ENCODE peak calls at places on chromosomes 7 and 10, in five cellular contexts. One of them, this sample, is unnamed.

GRCh38 chr10:8639601-8640000 is 585.1 kb downstream of the GATA3 start:
- DNase-seq in activated CD4-positive, CD25-positive, alpha-beta regulatory T cell: no peak
- DNase-seq in glomerular endothelial cell: no peak
- DNase-seq in AG09319: no peak
- DNase-seq in activated naive CD4-positive, alpha-beta T cell treated with anti-CD3 and anti-CD28 coated beads, Interleukin-2, amount 10 ng/mL, durations not matched to agents 7 days and 5 days: no peak
- DNase-seq in this sample: no peak

GRCh38 chr10:78162867-78163266 is 129.2 kb downstream of the RPS24 start:
- DNase-seq in activated CD4-positive, CD25-positive, alpha-beta regulatory T cell: no peak
- DNase-seq in glomerular endothelial cell: no peak
- DNase-seq in AG09319: no peak
- DNase-seq in activated naive CD4-positive, alpha-beta T cell treated with anti-CD3 and anti-CD28 coated beads, Interleukin-2, amount 10 ng/mL, durations not matched to agents 7 days and 5 days: no peak
- DNase-seq in this sample: no peak

GRCh38 chr7:30775992-30776391 is 4.8 kb downstream of the MINDY4 start:
- DNase-seq in activated CD4-positive, CD25-positive, alpha-beta regulatory T cell: no peak
- DNase-seq in glomerular endothelial cell: no peak
- DNase-seq in AG09319: no peak
- DNase-seq in activated naive CD4-positive, alpha-beta T cell treated with anti-CD3 and anti-CD28 coated beads, Interleukin-2, amount 10 ng/mL, durations not matched to agents 7 days and 5 days: no peak
- DNase-seq in this sample: no peak

GRCh38 chr10:108598320-108598695 is 1325.0 kb downstream of the XPNPEP1 start:
- DNase-seq in activated CD4-positive, CD25-positive, alpha-beta regulatory T cell: no peak
- DNase-seq in glomerular endothelial cell: no peak
- DNase-seq in AG09319: no peak
- DNase-seq in activated naive CD4-positive, alpha-beta T cell treated with anti-CD3 and anti-CD28 coated beads, Interleukin-2, amount 10 ng/mL, durations not matched to agents 7 days and 5 days: no peak
- DNase-seq in this sample: no peak

GRCh38 chr10:2936816-2937215 is 130.5 kb upstream of the PFKP start:
- DNase-seq in activated CD4-positive, CD25-positive, alpha-beta regulatory T cell: no peak
- DNase-seq in glomerular endothelial cell: no peak
- DNase-seq in AG09319: no peak
- DNase-seq in activated naive CD4-positive, alpha-beta T cell treated with anti-CD3 and anti-CD28 coated beads, Interleukin-2, amount 10 ng/mL, durations not matched to agents 7 days and 5 days: no peak
- DNase-seq in this sample: no peak

GRCh38 chr7:100069991-100070390 is 11.5 kb downstream of the ZNF3 start:
- DNase-seq in activated CD4-positive, CD25-positive, alpha-beta regulatory T cell: no peak
- DNase-seq in glomerular endothelial cell: no peak
- DNase-seq in AG09319: no peak
- DNase-seq in activated naive CD4-positive, alpha-beta T cell treated with anti-CD3 and anti-CD28 coated beads, Interleukin-2, amount 10 ng/mL, durations not matched to agents 7 days and 5 days: no peak
- DNase-seq in this sample: no peak

GRCh38 chr7:5501465-5501864 is 77.8 kb upstream of the TNRC18 start:
- DNase-seq in activated CD4-positive, CD25-positive, alpha-beta regulatory T cell: no peak
- DNase-seq in glomerular endothelial cell: no peak
- DNase-seq in AG09319: no peak
- DNase-seq in activated naive CD4-positive, alpha-beta T cell treated with anti-CD3 and anti-CD28 coated beads, Interleukin-2, amount 10 ng/mL, durations not matched to agents 7 days and 5 days: no peak
- DNase-seq in this sample: no peak

GRCh38 chr10:90805211-90805610 is 52.6 kb downstream of the HTR7 start:
- DNase-seq in activated CD4-positive, CD25-positive, alpha-beta regulatory T cell: no peak
- DNase-seq in glomerular endothelial cell: no peak
- DNase-seq in AG09319: no peak
- DNase-seq in activated naive CD4-positive, alpha-beta T cell treated with anti-CD3 and anti-CD28 coated beads, Interleukin-2, amount 10 ng/mL, durations not matched to agents 7 days and 5 days: no peak
- DNase-seq in this sample: no peak

GRCh38 chr7:79620291-79620690 is 166.8 kb upstream of the MAGI2 start:
- DNase-seq in activated CD4-positive, CD25-positive, alpha-beta regulatory T cell: no peak
- DNase-seq in glomerular endothelial cell: peak
- DNase-seq in AG09319: no peak
- DNase-seq in activated naive CD4-positive, alpha-beta T cell treated with anti-CD3 and anti-CD28 coated beads, Interleukin-2, amount 10 ng/mL, durations not matched to agents 7 days and 5 days: no peak
- DNase-seq in this sample: no peak

GRCh38 chr10:30238836-30239235 is 110.2 kb downstream of the MTPAP start:
- DNase-seq in activated CD4-positive, CD25-positive, alpha-beta regulatory T cell: no peak
- DNase-seq in glomerular endothelial cell: no peak
- DNase-seq in AG09319: no peak
- DNase-seq in activated naive CD4-positive, alpha-beta T cell treated with anti-CD3 and anti-CD28 coated beads, Interleukin-2, amount 10 ng/mL, durations not matched to agents 7 days and 5 days: no peak
- DNase-seq in this sample: no peak

GRCh38 chr10:98260350-98260749 is 7.6 kb downstream of the LOXL4 start:
- DNase-seq in activated CD4-positive, CD25-positive, alpha-beta regulatory T cell: no peak
- DNase-seq in glomerular endothelial cell: no peak
- DNase-seq in AG09319: no peak
- DNase-seq in activated naive CD4-positive, alpha-beta T cell treated with anti-CD3 and anti-CD28 coated beads, Interleukin-2, amount 10 ng/mL, durations not matched to agents 7 days and 5 days: no peak
- DNase-seq in this sample: no peak

GRCh38 chr10:3173173-3173878 is 744 bp upstream of the PITRM1 start:
- DNase-seq in activated CD4-positive, CD25-positive, alpha-beta regulatory T cell: peak
- DNase-seq in glomerular endothelial cell: no peak
- DNase-seq in AG09319: no peak
- DNase-seq in activated naive CD4-positive, alpha-beta T cell treated with anti-CD3 and anti-CD28 coated beads, Interleukin-2, amount 10 ng/mL, durations not matched to agents 7 days and 5 days: no peak
- DNase-seq in this sample: no peak

GRCh38 chr10:62172465-62172864 is 96.2 kb downstream of the RTKN2 start:
- DNase-seq in activated CD4-positive, CD25-positive, alpha-beta regulatory T cell: no peak
- DNase-seq in glomerular endothelial cell: no peak
- DNase-seq in AG09319: no peak
- DNase-seq in activated naive CD4-positive, alpha-beta T cell treated with anti-CD3 and anti-CD28 coated beads, Interleukin-2, amount 10 ng/mL, durations not matched to agents 7 days and 5 days: no peak
- DNase-seq in this sample: no peak

GRCh38 chr10:67262675-67263074 is 336.8 kb downstream of the LRRTM3 start:
- DNase-seq in activated CD4-positive, CD25-positive, alpha-beta regulatory T cell: no peak
- DNase-seq in glomerular endothelial cell: no peak
- DNase-seq in AG09319: no peak
- DNase-seq in activated naive CD4-positive, alpha-beta T cell treated with anti-CD3 and anti-CD28 coated beads, Interleukin-2, amount 10 ng/mL, durations not matched to agents 7 days and 5 days: no peak
- DNase-seq in this sample: no peak

GRCh38 chr7:519974-520458 is 370 bp upstream of the PDGFA start:
- DNase-seq in activated CD4-positive, CD25-positive, alpha-beta regulatory T cell: no peak
- DNase-seq in glomerular endothelial cell: no peak
- DNase-seq in AG09319: no peak
- DNase-seq in activated naive CD4-positive, alpha-beta T cell treated with anti-CD3 and anti-CD28 coated beads, Interleukin-2, amount 10 ng/mL, durations not matched to agents 7 days and 5 days: peak
- DNase-seq in this sample: no peak

GRCh38 chr10:58219875-58220274 is 47.8 kb downstream of the IPMK start:
- DNase-seq in activated CD4-positive, CD25-positive, alpha-beta regulatory T cell: no peak
- DNase-seq in glomerular endothelial cell: no peak
- DNase-seq in AG09319: no peak
- DNase-seq in activated naive CD4-positive, alpha-beta T cell treated with anti-CD3 and anti-CD28 coated beads, Interleukin-2, amount 10 ng/mL, durations not matched to agents 7 days and 5 days: no peak
- DNase-seq in this sample: no peak

GRCh38 chr7:144869072-144869471 is 33.2 kb upstream of the TPK1 start:
- DNase-seq in activated CD4-positive, CD25-positive, alpha-beta regulatory T cell: no peak
- DNase-seq in glomerular endothelial cell: no peak
- DNase-seq in AG09319: no peak
- DNase-seq in activated naive CD4-positive, alpha-beta T cell treated with anti-CD3 and anti-CD28 coated beads, Interleukin-2, amount 10 ng/mL, durations not matched to agents 7 days and 5 days: no peak
- DNase-seq in this sample: no peak

GRCh38 chr10:15703167-15703880 is 16.4 kb downstream of the ITGA8 start:
- DNase-seq in activated CD4-positive, CD25-positive, alpha-beta regulatory T cell: no peak
- DNase-seq in glomerular endothelial cell: no peak
- DNase-seq in AG09319: no peak
- DNase-seq in activated naive CD4-positive, alpha-beta T cell treated with anti-CD3 and anti-CD28 coated beads, Interleukin-2, amount 10 ng/mL, durations not matched to agents 7 days and 5 days: no peak
- DNase-seq in this sample: no peak

GRCh38 chr7:157658851-157659412 is 322.1 kb downstream of the DNAJB6 start:
- DNase-seq in activated CD4-positive, CD25-positive, alpha-beta regulatory T cell: no peak
- DNase-seq in glomerular endothelial cell: no peak
- DNase-seq in AG09319: no peak
- DNase-seq in activated naive CD4-positive, alpha-beta T cell treated with anti-CD3 and anti-CD28 coated beads, Interleukin-2, amount 10 ng/mL, durations not matched to agents 7 days and 5 days: peak
- DNase-seq in this sample: no peak

GRCh38 chr10:44516941-44517340 is 132.0 kb upstream of the CXCL12 start:
- DNase-seq in activated CD4-positive, CD25-positive, alpha-beta regulatory T cell: no peak
- DNase-seq in glomerular endothelial cell: no peak
- DNase-seq in AG09319: no peak
- DNase-seq in activated naive CD4-positive, alpha-beta T cell treated with anti-CD3 and anti-CD28 coated beads, Interleukin-2, amount 10 ng/mL, durations not matched to agents 7 days and 5 days: no peak
- DNase-seq in this sample: no peak

GRCh38 chr7:115635367-115635766 is 395.2 kb downstream of the TFEC start:
- DNase-seq in activated CD4-positive, CD25-positive, alpha-beta regulatory T cell: no peak
- DNase-seq in glomerular endothelial cell: no peak
- DNase-seq in AG09319: peak
- DNase-seq in activated naive CD4-positive, alpha-beta T cell treated with anti-CD3 and anti-CD28 coated beads, Interleukin-2, amount 10 ng/mL, durations not matched to agents 7 days and 5 days: no peak
- DNase-seq in this sample: no peak

GRCh38 chr10:63431962-63432797 is 33.6 kb downstream of the JMJD1C start:
- DNase-seq in activated CD4-positive, CD25-positive, alpha-beta regulatory T cell: no peak
- DNase-seq in glomerular endothelial cell: no peak
- DNase-seq in AG09319: no peak
- DNase-seq in activated naive CD4-positive, alpha-beta T cell treated with anti-CD3 and anti-CD28 coated beads, Interleukin-2, amount 10 ng/mL, durations not matched to agents 7 days and 5 days: no peak
- DNase-seq in this sample: no peak

GRCh38 chr7:45067582-45067981 is 21.2 kb downstream of the NACAD start:
- DNase-seq in activated CD4-positive, CD25-positive, alpha-beta regulatory T cell: no peak
- DNase-seq in glomerular endothelial cell: no peak
- DNase-seq in AG09319: no peak
- DNase-seq in activated naive CD4-positive, alpha-beta T cell treated with anti-CD3 and anti-CD28 coated beads, Interleukin-2, amount 10 ng/mL, durations not matched to agents 7 days and 5 days: no peak
- DNase-seq in this sample: no peak

GRCh38 chr7:78225534-78225933 is 427.0 kb downstream of the PHTF2 start:
- DNase-seq in activated CD4-positive, CD25-positive, alpha-beta regulatory T cell: no peak
- DNase-seq in glomerular endothelial cell: no peak
- DNase-seq in AG09319: no peak
- DNase-seq in activated naive CD4-positive, alpha-beta T cell treated with anti-CD3 and anti-CD28 coated beads, Interleukin-2, amount 10 ng/mL, durations not matched to agents 7 days and 5 days: no peak
- DNase-seq in this sample: no peak

GRCh38 chr10:47256753-47257336 is 43.2 kb upstream of the GDF10 start:
- DNase-seq in activated CD4-positive, CD25-positive, alpha-beta regulatory T cell: no peak
- DNase-seq in glomerular endothelial cell: no peak
- DNase-seq in AG09319: no peak
- DNase-seq in activated naive CD4-positive, alpha-beta T cell treated with anti-CD3 and anti-CD28 coated beads, Interleukin-2, amount 10 ng/mL, durations not matched to agents 7 days and 5 days: no peak
- DNase-seq in this sample: no peak

GRCh38 chr10:86968271-86968993 is at the start of gene ADIRF:
- DNase-seq in activated CD4-positive, CD25-positive, alpha-beta regulatory T cell: no peak
- DNase-seq in glomerular endothelial cell: no peak
- DNase-seq in AG09319: no peak
- DNase-seq in activated naive CD4-positive, alpha-beta T cell treated with anti-CD3 and anti-CD28 coated beads, Interleukin-2, amount 10 ng/mL, durations not matched to agents 7 days and 5 days: no peak
- DNase-seq in this sample: no peak

GRCh38 chr10:24042884-24043283 is 166.1 kb upstream of the KIAA1217 start:
- DNase-seq in activated CD4-positive, CD25-positive, alpha-beta regulatory T cell: no peak
- DNase-seq in glomerular endothelial cell: no peak
- DNase-seq in AG09319: no peak
- DNase-seq in activated naive CD4-positive, alpha-beta T cell treated with anti-CD3 and anti-CD28 coated beads, Interleukin-2, amount 10 ng/mL, durations not matched to agents 7 days and 5 days: no peak
- DNase-seq in this sample: no peak

GRCh38 chr7:3558410-3558809 is 257.4 kb downstream of the SDK1 start:
- DNase-seq in activated CD4-positive, CD25-positive, alpha-beta regulatory T cell: no peak
- DNase-seq in glomerular endothelial cell: no peak
- DNase-seq in AG09319: no peak
- DNase-seq in activated naive CD4-positive, alpha-beta T cell treated with anti-CD3 and anti-CD28 coated beads, Interleukin-2, amount 10 ng/mL, durations not matched to agents 7 days and 5 days: no peak
- DNase-seq in this sample: no peak

GRCh38 chr10:50394832-50395231 is 143.5 kb upstream of the ASAH2 start:
- DNase-seq in activated CD4-positive, CD25-positive, alpha-beta regulatory T cell: no peak
- DNase-seq in glomerular endothelial cell: no peak
- DNase-seq in AG09319: no peak
- DNase-seq in activated naive CD4-positive, alpha-beta T cell treated with anti-CD3 and anti-CD28 coated beads, Interleukin-2, amount 10 ng/mL, durations not matched to agents 7 days and 5 days: no peak
- DNase-seq in this sample: no peak

GRCh38 chr7:41881313-41882130 is 178.6 kb upstream of the INHBA start:
- DNase-seq in activated CD4-positive, CD25-positive, alpha-beta regulatory T cell: peak
- DNase-seq in glomerular endothelial cell: no peak
- DNase-seq in AG09319: no peak
- DNase-seq in activated naive CD4-positive, alpha-beta T cell treated with anti-CD3 and anti-CD28 coated beads, Interleukin-2, amount 10 ng/mL, durations not matched to agents 7 days and 5 days: peak
- DNase-seq in this sample: no peak

GRCh38 chr7:28405662-28406061 is 6.7 kb upstream of the CREB5 start:
- DNase-seq in activated CD4-positive, CD25-positive, alpha-beta regulatory T cell: no peak
- DNase-seq in glomerular endothelial cell: no peak
- DNase-seq in AG09319: peak
- DNase-seq in activated naive CD4-positive, alpha-beta T cell treated with anti-CD3 and anti-CD28 coated beads, Interleukin-2, amount 10 ng/mL, durations not matched to agents 7 days and 5 days: no peak
- DNase-seq in this sample: peak